ENCODE peak calls at places on chromosomes 12 and 14, in four cellular contexts. One of them, this sample, is unnamed. For H3K4me1, the result is how much of the 10 kb centered on the place peaks cover.

GRCh38 chr12:93886533-93887511 is 209.6 kb downstream of the CRADD start:
- DNase-seq in thoracic aorta: no peak
- DNase-seq in tibial artery: no peak
- DNase-seq in naive thymus-derived CD4-positive, alpha-beta T cell: no peak
- DNase-seq in this sample: no peak

GRCh38 chr14:22397338-22397737 is 191.7 kb downstream of the DAD1 start:
- DNase-seq in thoracic aorta: no peak
- DNase-seq in tibial artery: no peak
- DNase-seq in naive thymus-derived CD4-positive, alpha-beta T cell: no peak
- DNase-seq in this sample: no peak

GRCh38 chr14:49962616-49963015 is 69.7 kb downstream of the ARF6 start:
- DNase-seq in thoracic aorta: no peak
- DNase-seq in tibial artery: no peak
- DNase-seq in naive thymus-derived CD4-positive, alpha-beta T cell: no peak
- DNase-seq in this sample: no peak

GRCh38 chr12:121903202-121903601 is 14.6 kb downstream of the PSMD9 start:
- DNase-seq in thoracic aorta: no peak
- DNase-seq in tibial artery: no peak
- DNase-seq in naive thymus-derived CD4-positive, alpha-beta T cell: no peak
- DNase-seq in this sample: no peak

GRCh38 chr14:22977684-22978486 is 4.5 kb downstream of the AJUBA start:
- DNase-seq in thoracic aorta: no peak
- DNase-seq in tibial artery: no peak
- DNase-seq in naive thymus-derived CD4-positive, alpha-beta T cell: no peak
- DNase-seq in this sample: no peak

GRCh38 chr14:100629098-100629497 is 41.9 kb upstream of the BEGAIN start:
- DNase-seq in thoracic aorta: no peak
- DNase-seq in tibial artery: no peak
- DNase-seq in naive thymus-derived CD4-positive, alpha-beta T cell: no peak
- DNase-seq in this sample: peak

GRCh38 chr14:26286806-26287205 is 311.0 kb downstream of the NOVA1 start:
- DNase-seq in thoracic aorta: no peak
- DNase-seq in tibial artery: no peak
- DNase-seq in naive thymus-derived CD4-positive, alpha-beta T cell: no peak
- DNase-seq in this sample: no peak

GRCh38 chr14:63633801-63634200 is 7.9 kb downstream of the WDR89 start:
- DNase-seq in thoracic aorta: no peak
- DNase-seq in tibial artery: no peak
- DNase-seq in naive thymus-derived CD4-positive, alpha-beta T cell: no peak
- DNase-seq in this sample: no peak

GRCh38 chr14:99479903-99480855 is 480 bp downstream of the SETD3 start:
- DNase-seq in thoracic aorta: peak
- DNase-seq in tibial artery: peak
- DNase-seq in naive thymus-derived CD4-positive, alpha-beta T cell: peak
- DNase-seq in this sample: peak

GRCh38 chr14:50726372-50727107 is 58.4 kb upstream of the SAV1 start:
- DNase-seq in thoracic aorta: no peak
- DNase-seq in tibial artery: no peak
- DNase-seq in naive thymus-derived CD4-positive, alpha-beta T cell: peak
- DNase-seq in this sample: peak

GRCh38 chr12:31491819-31492598 is 98.9 kb downstream of the DENND5B start:
- DNase-seq in thoracic aorta: no peak
- DNase-seq in tibial artery: no peak
- DNase-seq in naive thymus-derived CD4-positive, alpha-beta T cell: no peak
- DNase-seq in this sample: no peak

GRCh38 chr14:52455291-52456088 is 96.8 kb downstream of the TXNDC16 start:
- DNase-seq in thoracic aorta: no peak
- DNase-seq in tibial artery: no peak
- DNase-seq in naive thymus-derived CD4-positive, alpha-beta T cell: no peak
- DNase-seq in this sample: no peak

GRCh38 chr12:107309020-107309419 is 215.7 kb upstream of the CRY1 start:
- DNase-seq in thoracic aorta: no peak
- DNase-seq in tibial artery: no peak
- DNase-seq in naive thymus-derived CD4-positive, alpha-beta T cell: peak
- DNase-seq in this sample: no peak

GRCh38 chr14:81458352-81458751 is 58.2 kb upstream of the STON2 start:
- DNase-seq in thoracic aorta: no peak
- DNase-seq in tibial artery: no peak
- DNase-seq in naive thymus-derived CD4-positive, alpha-beta T cell: no peak
- DNase-seq in this sample: no peak

GRCh38 chr14:21990116-21990515 is 316.5 kb upstream of the OR4E1 start:
- DNase-seq in thoracic aorta: no peak
- DNase-seq in tibial artery: no peak
- DNase-seq in naive thymus-derived CD4-positive, alpha-beta T cell: peak
- DNase-seq in this sample: peak

GRCh38 chr12:68579254-68579653 is 31.4 kb upstream of the RAP1B start:
- DNase-seq in thoracic aorta: no peak
- DNase-seq in tibial artery: no peak
- DNase-seq in naive thymus-derived CD4-positive, alpha-beta T cell: peak
- DNase-seq in this sample: no peak

GRCh38 chr12:106357549-106358409 is at the start of gene POLR3B:
- DNase-seq in thoracic aorta: peak
- DNase-seq in tibial artery: peak
- DNase-seq in naive thymus-derived CD4-positive, alpha-beta T cell: peak
- DNase-seq in this sample: peak

GRCh38 chr12:51852404-51853137 is 4.1 kb upstream of the FIGNL2 start:
- DNase-seq in thoracic aorta: no peak
- DNase-seq in tibial artery: no peak
- DNase-seq in naive thymus-derived CD4-positive, alpha-beta T cell: no peak
- DNase-seq in this sample: no peak

GRCh38 chr14:49303952-49304516 is 282.1 kb downstream of the RPS29 start:
- DNase-seq in thoracic aorta: no peak
- DNase-seq in tibial artery: no peak
- DNase-seq in naive thymus-derived CD4-positive, alpha-beta T cell: no peak
- DNase-seq in this sample: no peak

GRCh38 chr12:110923692-110924334 is 3.4 kb upstream of the MYL2 start:
- DNase-seq in thoracic aorta: no peak
- DNase-seq in tibial artery: no peak
- DNase-seq in naive thymus-derived CD4-positive, alpha-beta T cell: no peak
- DNase-seq in this sample: no peak

GRCh38 chr12:14157129-14157747 is 175.8 kb upstream of the GRIN2B start:
- DNase-seq in thoracic aorta: no peak
- DNase-seq in tibial artery: no peak
- DNase-seq in naive thymus-derived CD4-positive, alpha-beta T cell: no peak
- DNase-seq in this sample: no peak

GRCh38 chr14:25237845-25238244 is 187.9 kb upstream of the STXBP6 start:
- DNase-seq in thoracic aorta: no peak
- DNase-seq in tibial artery: no peak
- DNase-seq in naive thymus-derived CD4-positive, alpha-beta T cell: no peak
- DNase-seq in this sample: no peak

GRCh38 chr12:41967668-41968649 is 176.7 kb downstream of the GXYLT1 start:
- DNase-seq in thoracic aorta: no peak
- DNase-seq in tibial artery: no peak
- DNase-seq in naive thymus-derived CD4-positive, alpha-beta T cell: no peak
- DNase-seq in this sample: no peak

GRCh38 chr12:121296618-121297476 is at the start of gene CAMKK2:
- DNase-seq in thoracic aorta: no peak
- DNase-seq in tibial artery: peak
- DNase-seq in naive thymus-derived CD4-positive, alpha-beta T cell: peak
- DNase-seq in this sample: peak

GRCh38 chr14:74634964-74635363 is 22.9 kb upstream of the LTBP2 start:
- DNase-seq in thoracic aorta: no peak
- DNase-seq in tibial artery: no peak
- DNase-seq in naive thymus-derived CD4-positive, alpha-beta T cell: no peak
- DNase-seq in this sample: no peak

GRCh38 chr12:67515679-67516363 is 132.7 kb upstream of the DYRK2 start:
- DNase-seq in thoracic aorta: no peak
- DNase-seq in tibial artery: no peak
- DNase-seq in naive thymus-derived CD4-positive, alpha-beta T cell: peak
- DNase-seq in this sample: peak

GRCh38 chr12:31230004-31230403 is 95.9 kb downstream of the SINHCAF start:
- DNase-seq in thoracic aorta: no peak
- DNase-seq in tibial artery: no peak
- DNase-seq in naive thymus-derived CD4-positive, alpha-beta T cell: no peak
- DNase-seq in this sample: no peak

GRCh38 chr14:105096206-105096875 is 31.1 kb upstream of the GPR132 start:
- DNase-seq in thoracic aorta: no peak
- DNase-seq in tibial artery: no peak
- DNase-seq in naive thymus-derived CD4-positive, alpha-beta T cell: no peak
- DNase-seq in this sample: no peak

GRCh38 chr12:65125247-65125646 is 4.1 kb upstream of the WIF1 start:
- DNase-seq in thoracic aorta: no peak
- DNase-seq in tibial artery: no peak
- DNase-seq in naive thymus-derived CD4-positive, alpha-beta T cell: no peak
- DNase-seq in this sample: no peak

GRCh38 chr14:35696575-35696974 is 112.5 kb downstream of the RALGAPA1 start:
- DNase-seq in thoracic aorta: no peak
- DNase-seq in tibial artery: no peak
- DNase-seq in naive thymus-derived CD4-positive, alpha-beta T cell: no peak
- DNase-seq in this sample: no peak

GRCh38 chr12:57737467-57738141 is 938 bp downstream of the AGAP2 start:
- DNase-seq in thoracic aorta: no peak
- DNase-seq in tibial artery: no peak
- DNase-seq in naive thymus-derived CD4-positive, alpha-beta T cell: no peak
- DNase-seq in this sample: peak

GRCh38 chr14:72549026-72549425 is 344.9 kb downstream of the DPF3 start:
- DNase-seq in thoracic aorta: no peak
- DNase-seq in tibial artery: no peak
- DNase-seq in naive thymus-derived CD4-positive, alpha-beta T cell: no peak
- DNase-seq in this sample: no peak

GRCh38 chr12:58046281-58046680 is 104.9 kb downstream of the ATP23 start:
- DNase-seq in thoracic aorta: no peak
- DNase-seq in tibial artery: no peak
- DNase-seq in naive thymus-derived CD4-positive, alpha-beta T cell: no peak
- DNase-seq in this sample: no peak

GRCh38 chr12:52006726-52007157 is at the start of gene TAMALIN:
- DNase-seq in thoracic aorta: no peak
- DNase-seq in tibial artery: peak
- DNase-seq in naive thymus-derived CD4-positive, alpha-beta T cell: peak
- DNase-seq in this sample: peak

GRCh38 chr12:99898645-99899044 is 86.1 kb downstream of the ANKS1B start:
- DNase-seq in thoracic aorta: no peak
- DNase-seq in tibial artery: no peak
- DNase-seq in naive thymus-derived CD4-positive, alpha-beta T cell: no peak
- DNase-seq in this sample: no peak
- H3K4me1 ChIP-seq in thoracic aorta: under half
- H3K4me1 ChIP-seq in tibial artery: under half
- H3K4me1 ChIP-seq in naive thymus-derived CD4-positive, alpha-beta T cell: under half
- H3K4me1 ChIP-seq in this sample: under half

GRCh38 chr14:76742961-76743360 is 18.3 kb upstream of the VASH1 start:
- DNase-seq in thoracic aorta: no peak
- DNase-seq in tibial artery: no peak
- DNase-seq in naive thymus-derived CD4-positive, alpha-beta T cell: no peak
- DNase-seq in this sample: no peak

GRCh38 chr14:76741074-76741473 is 20.2 kb upstream of the VASH1 start:
- DNase-seq in thoracic aorta: no peak
- DNase-seq in tibial artery: no peak
- DNase-seq in naive thymus-derived CD4-positive, alpha-beta T cell: no peak
- DNase-seq in this sample: no peak

DNA sequence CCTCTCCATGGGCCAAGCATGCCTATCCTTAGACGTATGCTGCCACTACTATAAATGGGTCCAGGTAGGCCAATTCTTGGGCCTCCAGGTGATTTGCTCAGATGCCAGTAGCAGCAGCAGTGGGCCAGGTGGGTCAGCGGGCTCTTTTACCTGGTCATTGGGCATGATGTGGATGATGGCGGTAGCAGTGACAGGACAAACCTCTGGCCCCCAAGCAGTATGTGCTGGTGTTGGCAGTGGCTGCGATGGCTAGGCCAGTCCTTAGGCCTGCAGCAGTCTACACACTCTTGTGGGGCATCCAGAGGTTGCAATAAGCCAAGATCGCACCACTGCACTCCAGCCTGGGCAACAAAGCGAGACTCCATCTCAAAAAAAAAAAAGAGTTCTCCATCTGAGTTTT is 19.1 kb upstream of the VASH1 start:
- DNase-seq in thoracic aorta: no peak
- DNase-seq in tibial artery: no peak
- DNase-seq in naive thymus-derived CD4-positive, alpha-beta T cell: no peak
- DNase-seq in this sample: no peak
- H3K4me1 ChIP-seq in thoracic aorta: under half
- H3K4me1 ChIP-seq in tibial artery: under half
- H3K4me1 ChIP-seq in naive thymus-derived CD4-positive, alpha-beta T cell: under half
- H3K4me1 ChIP-seq in this sample: under half

GRCh38 chr12:95336387-95337067 is 118.9 kb downstream of the VEZT start:
- DNase-seq in thoracic aorta: peak
- DNase-seq in tibial artery: peak
- DNase-seq in naive thymus-derived CD4-positive, alpha-beta T cell: no peak
- DNase-seq in this sample: no peak
- H3K4me1 ChIP-seq in thoracic aorta: under half
- H3K4me1 ChIP-seq in tibial artery: under half
- H3K4me1 ChIP-seq in naive thymus-derived CD4-positive, alpha-beta T cell: under half
- H3K4me1 ChIP-seq in this sample: under half

DNA sequence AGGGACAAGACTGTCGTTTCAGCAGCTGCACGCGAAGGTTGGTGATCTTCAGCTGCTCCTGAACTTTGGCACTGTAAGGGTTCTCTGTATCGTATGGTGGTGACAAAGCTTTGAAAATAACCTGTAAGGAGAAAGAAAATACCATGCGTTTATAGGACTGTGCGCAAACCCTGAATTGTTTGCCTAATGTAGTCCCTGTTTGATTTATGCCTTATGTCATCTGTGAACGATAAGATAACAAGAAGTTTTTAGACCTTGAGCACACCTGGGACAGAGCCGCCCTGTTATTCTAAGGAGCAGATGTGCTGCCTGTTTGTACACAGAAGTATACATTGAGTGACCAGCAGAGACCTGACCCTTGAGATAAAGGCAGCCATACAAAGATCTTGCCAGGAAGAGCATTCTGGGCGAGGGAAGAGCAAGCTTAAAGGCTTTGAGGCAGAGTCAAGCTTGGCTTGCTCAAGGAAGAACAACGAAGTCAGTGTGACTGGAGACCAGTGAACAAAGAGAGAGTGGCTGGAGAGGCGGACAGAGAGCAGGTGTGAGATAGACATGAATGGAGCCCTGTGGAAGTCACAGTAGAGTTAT is 52.4 kb downstream of the NTN4 start:
- DNase-seq in thoracic aorta: no peak
- DNase-seq in tibial artery: no peak
- DNase-seq in naive thymus-derived CD4-positive, alpha-beta T cell: no peak
- DNase-seq in this sample: no peak
- H3K4me1 ChIP-seq in thoracic aorta: half or more
- H3K4me1 ChIP-seq in tibial artery: under half
- H3K4me1 ChIP-seq in naive thymus-derived CD4-positive, alpha-beta T cell: under half
- H3K4me1 ChIP-seq in this sample: under half

This sample was measured in CD8-positive, alpha-beta memory T cell.